ENCODE peak calls at places on chromosomes 4 and X, in seven cellular contexts. One of them, this sample, is unnamed.
A peak's percentile ranks its signal among the peaks of the same experiment; 100 is the strongest.

GRCh38 chr4:84529169-84529751 is 30.2 kb upstream of the NKX6-1 start:
- DNase-seq in activated T-cell treated with anti-CD3 and anti-CD28 coated beads for 48 hours: no peak
- DNase-seq in tibial artery: no peak
- DNase-seq in cerebellar cortex: peak; percentile 16
- DNase-seq in effector CD4-positive, alpha-beta T cell: no peak
- DNase-seq in CD4-positive, alpha-beta memory T cell: no peak
- DNase-seq in HFFc6: peak; percentile 9
- DNase-seq in this sample: no peak

GRCh38 chrX:119235872-119236598 is at the start of gene PGRMC1:
- DNase-seq in activated T-cell treated with anti-CD3 and anti-CD28 coated beads for 48 hours: peak; percentile 67
- DNase-seq in tibial artery: peak; percentile 70
- DNase-seq in cerebellar cortex: peak; percentile 80
- DNase-seq in effector CD4-positive, alpha-beta T cell: peak; percentile 68
- DNase-seq in CD4-positive, alpha-beta memory T cell: peak; percentile 85
- DNase-seq in HFFc6: peak; percentile 73
- DNase-seq in this sample: peak; percentile 77

GRCh38 chr4:100908540-100908939 is 390.7 kb upstream of the EMCN start:
- DNase-seq in activated T-cell treated with anti-CD3 and anti-CD28 coated beads for 48 hours: no peak
- DNase-seq in tibial artery: no peak
- DNase-seq in cerebellar cortex: no peak
- DNase-seq in effector CD4-positive, alpha-beta T cell: no peak
- DNase-seq in CD4-positive, alpha-beta memory T cell: no peak
- DNase-seq in HFFc6: no peak
- DNase-seq in this sample: no peak

GRCh38 chr4:137532869-137533236 is 559 bp upstream of the PCDH18 start:
- DNase-seq in activated T-cell treated with anti-CD3 and anti-CD28 coated beads for 48 hours: no peak
- DNase-seq in tibial artery: no peak
- DNase-seq in cerebellar cortex: no peak
- DNase-seq in effector CD4-positive, alpha-beta T cell: no peak
- DNase-seq in CD4-positive, alpha-beta memory T cell: no peak
- DNase-seq in HFFc6: no peak
- DNase-seq in this sample: no peak

GRCh38 chrX:41666251-41666650 is 22.5 kb upstream of the GPR34 start:
- DNase-seq in activated T-cell treated with anti-CD3 and anti-CD28 coated beads for 48 hours: no peak
- DNase-seq in tibial artery: peak; percentile 21
- DNase-seq in cerebellar cortex: no peak
- DNase-seq in effector CD4-positive, alpha-beta T cell: no peak
- DNase-seq in CD4-positive, alpha-beta memory T cell: no peak
- DNase-seq in HFFc6: no peak
- DNase-seq in this sample: no peak

GRCh38 chr4:70943115-70943514 is 40.9 kb downstream of the MOB1B start:
- DNase-seq in activated T-cell treated with anti-CD3 and anti-CD28 coated beads for 48 hours: no peak
- DNase-seq in tibial artery: no peak
- DNase-seq in cerebellar cortex: no peak
- DNase-seq in effector CD4-positive, alpha-beta T cell: no peak
- DNase-seq in CD4-positive, alpha-beta memory T cell: no peak
- DNase-seq in HFFc6: no peak
- DNase-seq in this sample: no peak

GRCh38 chr4:23516719-23517118 is 373.1 kb downstream of the PPARGC1A start:
- DNase-seq in activated T-cell treated with anti-CD3 and anti-CD28 coated beads for 48 hours: no peak
- DNase-seq in tibial artery: no peak
- DNase-seq in cerebellar cortex: no peak
- DNase-seq in effector CD4-positive, alpha-beta T cell: no peak
- DNase-seq in CD4-positive, alpha-beta memory T cell: no peak
- DNase-seq in HFFc6: no peak
- DNase-seq in this sample: no peak

GRCh38 chrX:2710041-2710471 is 19.0 kb downstream of the CD99 start:
- DNase-seq in activated T-cell treated with anti-CD3 and anti-CD28 coated beads for 48 hours: no peak
- DNase-seq in tibial artery: peak; percentile 42
- DNase-seq in cerebellar cortex: no peak
- DNase-seq in effector CD4-positive, alpha-beta T cell: peak; percentile 32
- DNase-seq in CD4-positive, alpha-beta memory T cell: peak; percentile 78
- DNase-seq in HFFc6: peak; percentile 92
- DNase-seq in this sample: no peak

GRCh38 chr4:19286924-19287323 is 964.8 kb upstream of the SLIT2 start:
- DNase-seq in activated T-cell treated with anti-CD3 and anti-CD28 coated beads for 48 hours: no peak
- DNase-seq in tibial artery: no peak
- DNase-seq in cerebellar cortex: no peak
- DNase-seq in effector CD4-positive, alpha-beta T cell: no peak
- DNase-seq in CD4-positive, alpha-beta memory T cell: no peak
- DNase-seq in HFFc6: no peak
- DNase-seq in this sample: no peak

GRCh38 chr4:152508386-152508785 is 27.5 kb downstream of the FBXW7 start:
- DNase-seq in activated T-cell treated with anti-CD3 and anti-CD28 coated beads for 48 hours: no peak
- DNase-seq in tibial artery: no peak
- DNase-seq in cerebellar cortex: no peak
- DNase-seq in effector CD4-positive, alpha-beta T cell: no peak
- DNase-seq in CD4-positive, alpha-beta memory T cell: no peak
- DNase-seq in HFFc6: no peak
- DNase-seq in this sample: no peak

This sample was measured in NCI-H146.